ENCODE peak calls at places on chromosomes 2 and 18, in four cellular contexts. U, J, V and X are unnamed samples.

GRCh38 chr2:191151315-191151698 is 513 bp upstream of the STAT4 start:
- DNase-seq in U (no peak), J (no peak), V (no peak), X (no peak)

GRCh38 chr18:13474907-13475306 is 251.5 kb downstream of the FAM210A start:
- DNase-seq in U (no peak), J (no peak), V (no peak), X (no peak)

GRCh38 chr2:239896075-239896474 is 129.1 kb downstream of the NDUFA10 start:
- DNase-seq in U (peak; percentile 78), J (peak; percentile 58), V (no peak), X (no peak)

GRCh38 chr2:200585730-200586643 is at the start of gene AOX1:
- DNase-seq in U (peak; percentile 90), J (peak; percentile 94), V (peak; percentile 45), X (peak; percentile 68)

GRCh38 chr18:824179-824578 is 12.1 kb upstream of the YES1 start:
- DNase-seq in U (no peak), J (no peak), V (no peak), X (peak; percentile 34)

GRCh38 chr2:193627918-193628254 is 1433.2 kb upstream of the TMEFF2 start:
- DNase-seq in U (no peak), J (no peak), V (no peak), X (no peak)

GRCh38 chr2:25570161-25570840 is 103.1 kb downstream of the DTNB start:
- DNase-seq in U (no peak), J (no peak), V (peak; percentile 33), X (no peak)

GRCh38 chr18:24300703-24301102 is 96.9 kb downstream of the OSBPL1A start:
- DNase-seq in U (peak; percentile 18), J (no peak), V (no peak), X (no peak)

GRCh38 chr2:16263241-16263890 is 323.0 kb downstream of the MYCN start:
- DNase-seq in U (no peak), J (no peak), V (no peak), X (no peak)

GRCh38 chr18:9559253-9559652 is 55.1 kb downstream of the PPP4R1 start:
- DNase-seq in U (no peak), J (no peak), V (no peak), X (no peak)
- H3K36me3 ChIP-seq in U (peaks cover 12% of the 10 kb centered on the region), J (peaks cover 25% of the 10 kb centered on the region), V (peaks cover 45% of the 10 kb centered on the region), X (peaks cover 43% of the 10 kb centered on the region)

GRCh38 chr18:63147010-63147409 is 172.6 kb downstream of the BCL2 start:
- DNase-seq in U (no peak), J (no peak), V (no peak), X (no peak)
- H3K4me1 ChIP-seq in U (no peaks in the 10 kb centered on the region), J (peaks cover 10% of the 10 kb centered on the region), V (peaks cover 2% of the 10 kb centered on the region), X (peaks cover 7% of the 10 kb centered on the region)

GRCh38 chr2:207621640-207622039 is 3.6 kb downstream of the METTL21A start:
- DNase-seq in U (no peak), J (no peak), V (no peak), X (no peak)
- H3K36me3 ChIP-seq in U (peaks cover 7% of the 10 kb centered on the region), J (peaks cover 42% of the 10 kb centered on the region), V (peaks cover 12% of the 10 kb centered on the region), X (peaks cover 10% of the 10 kb centered on the region)

GRCh38 chr2:203689424-203690109 is 16.9 kb upstream of the CD28 start:
- DNase-seq in U (no peak), J (no peak), V (no peak), X (no peak)
- H3K4me1 ChIP-seq in U (peaks cover 5% of the 10 kb centered on the region), J (peaks cover 9% of the 10 kb centered on the region), V (peaks cover 16% of the 10 kb centered on the region), X (no peaks in the 10 kb centered on the region)

GRCh38 chr2:98555681-98556080 is 52.6 kb downstream of the COA5 start:
- DNase-seq in U (no peak), J (no peak), V (no peak), X (no peak)

GRCh38 chr2:98551316-98551715 is 57.0 kb downstream of the COA5 start:
- DNase-seq in U (no peak), J (no peak), V (no peak), X (no peak)

GRCh38 chr2:98556634-98557033 is 51.7 kb downstream of the COA5 start:
- DNase-seq in U (no peak), J (no peak), V (no peak), X (no peak)

GRCh38 chr2:98552499-98553179 is 55.7 kb downstream of the COA5 start:
- DNase-seq in U (no peak), J (no peak), V (peak; percentile 94), X (no peak)

GRCh38 chr2:98554116-98554861 is 54.0 kb downstream of the COA5 start:
- DNase-seq in U (no peak), J (no peak), V (no peak), X (no peak)
- H3K36me3 ChIP-seq in U (peaks cover 32% of the 10 kb centered on the region), J (no peaks in the 10 kb centered on the region), V (peaks cover 30% of the 10 kb centered on the region), X (peaks cover 12% of the 10 kb centered on the region)

GRCh38 chr2:30761226-30761625 is 46.0 kb downstream of the CAPN13 start:
- DNase-seq in U (no peak), J (no peak), V (no peak), X (no peak)
- H3K4me1 ChIP-seq in U (peaks cover 13% of the 10 kb centered on the region), J (no peaks in the 10 kb centered on the region), V (no peaks in the 10 kb centered on the region), X (no peaks in the 10 kb centered on the region)

GRCh38 chr2:241443486-241444223 is 64.7 kb downstream of the STK25 start:
- DNase-seq in U (no peak), J (no peak), V (peak; percentile 57), X (peak; percentile 12)

GRCh38 chr2:241437148-241437547 is 71.2 kb downstream of the STK25 start:
- DNase-seq in U (no peak), J (no peak), V (no peak), X (no peak)

GRCh38 chr2:241445426-241445825 is 63.0 kb downstream of the STK25 start:
- DNase-seq in U (no peak), J (no peak), V (no peak), X (no peak)

GRCh38 chr2:241441492-241441891 is 66.9 kb downstream of the STK25 start:
- DNase-seq in U (no peak), J (no peak), V (no peak), X (no peak)
- H3K36me3 ChIP-seq in U (no peaks in the 10 kb centered on the region), J (peaks cover under 1% of the 10 kb centered on the region), V (peaks cover 29% of the 10 kb centered on the region), X (peaks cover 21% of the 10 kb centered on the region)

GRCh38 chr2:46723346-46723745 is 192.3 kb downstream of the MCFD2 start:
- DNase-seq in U (no peak), J (no peak), V (no peak), X (no peak)
- H3K4me1 ChIP-seq in U (peaks cover 2% of the 10 kb centered on the region), J (peaks cover 4% of the 10 kb centered on the region), V (peaks cover 13% of the 10 kb centered on the region), X (no peaks in the 10 kb centered on the region)

GRCh38 chr2:127058246-127058580 is 48.7 kb downstream of the BIN1 start:
- DNase-seq in U (no peak), J (no peak), V (no peak), X (no peak)
- H3K36me3 ChIP-seq in U (no peaks in the 10 kb centered on the region), J (no peaks in the 10 kb centered on the region), V (peaks cover 32% of the 10 kb centered on the region), X (no peaks in the 10 kb centered on the region)